ENCODE peak calls at places on chromosomes 2 and 18, in seven cellular contexts. P is cardiac fibroblast, D is foreskin fibroblast, R is brain microvascular endothelial cell, H is AG10803, W is Calu3, K is GM10248. J is an unnamed sample.

GRCh38 chr18:33755918-33756590 is 178.0 kb downstream of the ASXL3 start:
- DNase-seq in P (peak; percentile 83), W (peak; percentile 21), H (peak; percentile 83), R (peak; percentile 95), K (no peak), D (peak; percentile 83), J (no peak)

GRCh38 chr2:219254590-219255219 is 987 bp upstream of the TUBA4A start:
- DNase-seq in R (no peak), D (no peak), W (no peak), K (peak; percentile 57), P (peak; percentile 58), H (no peak), J (no peak)

GRCh38 chr2:187552959-187553681 is 1.1 kb downstream of the TFPI start:
- DNase-seq in D (peak; percentile 64), K (no peak), R (peak; percentile 68), W (no peak), H (peak; percentile 29), P (peak; percentile 90), J (no peak)

GRCh38 chr2:221529943-221530652 is 42.0 kb downstream of the EPHA4 start:
- DNase-seq in D (peak; percentile 78), K (no peak), W (no peak), H (peak; percentile 66), P (peak; percentile 40), R (peak; percentile 46), J (no peak)

GRCh38 chr2:127228102-127228501 is 8.0 kb upstream of the CYP27C1 start:
- DNase-seq in P (peak; percentile 22), H (no peak), D (no peak), K (no peak), R (no peak), W (no peak), J (no peak)

GRCh38 chr2:100064592-100065006 is 77.8 kb downstream of the AFF3 start:
- DNase-seq in P (no peak), W (no peak), K (no peak), R (no peak), D (no peak), H (no peak), J (no peak)

GRCh38 chr18:40380657-40381441 is 1574.2 kb upstream of the PIK3C3 start:
- DNase-seq in H (peak; percentile 23), P (peak; percentile 10), R (no peak), K (no peak), D (peak; percentile 67), W (no peak), J (no peak)

GRCh38 chr2:127137225-127137624 is 30.3 kb upstream of the BIN1 start:
- DNase-seq in K (no peak), D (no peak), P (no peak), R (no peak), H (no peak), W (no peak), J (no peak)

GRCh38 chr18:48207733-48208132 is 201.4 kb downstream of the ZBTB7C start:
- DNase-seq in W (no peak), H (no peak), P (no peak), K (no peak), R (no peak), D (no peak), J (no peak)

GRCh38 chr2:3007135-3007534 is 370.5 kb downstream of the EIPR1 start:
- DNase-seq in H (no peak), W (no peak), P (no peak), K (peak; percentile 3), R (no peak), D (no peak), J (no peak)

GRCh38 chr2:3005859-3006258 is 371.8 kb downstream of the EIPR1 start:
- DNase-seq in R (no peak), K (peak; percentile 0), W (no peak), D (no peak), H (no peak), P (no peak), J (no peak)

GRCh38 chr2:3000968-3001367 is 376.6 kb downstream of the EIPR1 start:
- DNase-seq in W (no peak), P (no peak), R (no peak), D (no peak), H (no peak), K (no peak), J (no peak)

GRCh38 chr2:3001595-3002184 is 375.9 kb downstream of the EIPR1 start:
- DNase-seq in H (peak; percentile 15), K (no peak), R (no peak), P (peak; percentile 0), D (no peak), W (peak; percentile 7), J (peak; percentile 24)
- TF ChIP-seq CTCF in H (peak; percentile 30), K (peak; percentile 19), R (no peak), P (no peak), D (no peak), W (no peak), J (no peak)

GRCh38 chr2:35871672-35872071 is 483.9 kb upstream of the CRIM1 start:
- DNase-seq in R (no peak), K (no peak), H (peak; percentile 4), W (no peak), P (no peak), D (no peak), J (no peak)

GRCh38 chr2:35873921-35874320 is 481.7 kb upstream of the CRIM1 start:
- DNase-seq in P (no peak), R (no peak), W (no peak), D (no peak), K (no peak), H (no peak), J (no peak)
- TF ChIP-seq CTCF in P (no peak), R (peak; percentile 3), W (no peak), D (no peak), K (no peak), H (no peak), J (no peak)

GRCh38 chr2:180001726-180002125 is 5.4 kb downstream of the CWC22 start:
- DNase-seq in P (no peak), W (no peak), D (no peak), K (no peak), H (no peak), R (no peak), J (no peak)
- TF ChIP-seq CTCF in P (no peak), W (no peak), D (peak; percentile 18), K (no peak), H (peak; percentile 27), R (no peak), J (no peak)

DNA sequence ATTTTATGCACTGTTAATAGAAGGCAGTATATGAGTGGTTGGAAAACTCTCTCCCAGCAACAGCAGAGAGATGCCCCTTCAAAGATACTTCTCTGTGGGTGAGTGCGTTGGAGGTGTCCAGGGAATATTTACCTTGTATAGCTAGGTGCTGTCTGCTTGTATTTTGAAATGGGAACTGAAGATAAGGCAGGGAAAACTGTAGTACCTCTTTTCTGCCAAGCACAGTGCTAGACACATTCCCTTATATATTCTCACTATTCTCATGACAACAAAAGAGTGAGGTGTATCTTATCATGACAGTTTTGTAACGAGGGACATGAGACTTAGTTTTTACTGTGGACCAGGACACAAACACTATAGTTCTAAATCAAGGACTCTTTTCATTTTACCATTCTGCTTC is 2.1 kb downstream of the TTC39C start:
- DNase-seq in K (no peak), H (no peak), W (no peak), R (no peak), D (no peak), P (no peak), J (no peak)
- TF ChIP-seq CTCF in K (no peak), H (peak; percentile 35), W (no peak), R (peak; percentile 38), D (no peak), P (no peak), J (peak; percentile 25)

DNA sequence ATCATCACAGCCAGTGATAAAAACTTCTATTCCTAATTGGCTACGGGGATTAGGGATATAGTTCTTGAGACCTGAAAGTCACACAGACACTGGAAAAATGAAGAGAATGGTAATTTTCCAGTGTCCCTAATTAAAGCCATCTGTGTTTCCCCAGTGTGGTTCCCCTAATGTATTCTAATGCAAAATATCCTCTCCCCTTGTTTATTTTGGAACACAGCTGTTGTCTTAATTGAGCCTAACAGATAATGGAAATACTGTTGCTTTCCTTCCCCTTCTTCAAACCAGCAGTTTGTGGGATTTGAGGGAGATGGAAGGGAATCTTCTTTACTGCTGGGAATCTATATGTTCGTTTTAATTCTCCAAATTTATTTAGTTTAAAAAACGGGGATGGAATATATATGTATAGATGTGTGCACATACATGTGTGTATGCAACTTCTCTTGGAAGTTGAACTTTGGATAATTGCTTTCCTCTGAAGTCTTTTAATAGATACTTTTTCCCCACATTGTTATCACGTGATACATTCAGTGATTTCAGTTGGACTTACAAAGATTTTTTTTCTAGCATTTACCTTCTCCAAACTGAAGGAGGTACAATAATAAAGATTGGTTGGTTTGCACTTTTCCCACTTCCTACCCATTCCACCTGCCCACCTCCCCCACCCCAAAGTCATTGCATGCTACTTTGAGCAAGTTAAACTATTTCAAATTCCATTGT is 205.9 kb upstream of the FSHR start:
- DNase-seq in K (no peak), W (no peak), R (no peak), D (no peak), H (no peak), P (no peak), J (no peak)
- TF ChIP-seq CTCF in K (no peak), W (no peak), R (no peak), D (no peak), H (no peak), P (no peak), J (no peak)

GRCh38 chr18:77733292-77733903 is 483.8 kb downstream of the GALR1 start:
- DNase-seq in R (no peak), D (no peak), H (no peak), P (no peak), W (no peak), K (no peak), J (no peak)
- TF ChIP-seq CTCF in R (no peak), D (no peak), H (no peak), P (no peak), W (no peak), K (no peak), J (no peak)

GRCh38 chr2:21161832-21162614 is 38.3 kb downstream of the TDRD15 start:
- DNase-seq in P (no peak), R (no peak), K (no peak), H (no peak), W (no peak), D (no peak), J (no peak)

GRCh38 chr2:21161122-21161521 is 37.4 kb downstream of the TDRD15 start:
- DNase-seq in K (no peak), W (no peak), D (no peak), H (no peak), R (no peak), P (no peak), J (no peak)

GRCh38 chr2:21163213-21163612 is 39.4 kb downstream of the TDRD15 start:
- DNase-seq in P (no peak), H (no peak), W (no peak), R (no peak), D (no peak), K (no peak), J (no peak)

GRCh38 chr2:21162615-21162878 is 38.8 kb downstream of the TDRD15 start:
- DNase-seq in D (no peak), H (no peak), P (no peak), W (no peak), K (no peak), R (no peak), J (no peak)

DNA sequence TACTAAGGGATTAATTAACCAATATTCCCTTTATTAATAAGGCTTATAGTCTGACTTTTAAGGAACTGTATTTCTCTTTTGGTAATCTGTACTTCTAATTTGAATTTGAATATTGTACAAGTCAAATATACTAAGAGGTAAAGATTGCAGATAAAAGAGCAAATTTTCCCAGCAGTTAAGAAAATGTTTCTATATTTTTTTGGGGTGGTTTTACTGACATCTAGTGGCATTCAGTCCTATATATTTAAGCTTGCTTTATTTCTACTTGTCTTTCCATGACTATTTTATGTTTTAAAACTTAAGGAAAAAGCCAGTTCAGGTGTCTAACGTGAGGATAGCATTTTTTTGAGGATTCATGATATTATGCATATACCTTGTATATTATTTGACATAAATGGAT is 41.6 kb downstream of the TDRD15 start:
- DNase-seq in K (no peak), H (no peak), R (no peak), P (peak; percentile 7), W (no peak), D (no peak), J (no peak)
- TF ChIP-seq CTCF in K (no peak), H (no peak), R (no peak), P (peak; percentile 4), W (no peak), D (peak; percentile 4), J (no peak)

J was measured in nephron progenitor cell.